ENCODE peak calls at places on chromosome 4, in nine cellular contexts. B is A172; Y is aorta; Q is anterior cingulate cortex; K is stimulated activated CD4-positive, alpha-beta T cell treated with anti-CD3 and anti-CD28 coated beads, Interleukin-4, amount 100 ng/mL, for 24 hours; P is T-cell; S is GF-D8; W is cardiac fibroblast; R is GM13977. M is an unnamed sample.

GRCh38 chr4:2647403-2648158 is 108.6 kb downstream of the TNIP2 start:
- DNase-seq in B (no peak), Y (no peak), Q (no peak), K (no peak), P (no peak), S (no peak), W (no peak), R (no peak), M (no peak)

GRCh38 chr4:177687117-177687516 is 244.9 kb upstream of the AGA start:
- DNase-seq in B (no peak), Y (no peak), Q (no peak), K (no peak), P (no peak), S (no peak), W (no peak), R (no peak), M (no peak)

GRCh38 chr4:159547645-159548308 is 444.9 kb downstream of the RAPGEF2 start:
- DNase-seq in B (peak; percentile 45), Y (no peak), Q (no peak), K (no peak), P (no peak), S (no peak), W (no peak), R (no peak), M (peak; percentile 12)

GRCh38 chr4:132737344-132737743 is 411.8 kb upstream of the PCDH10 start:
- DNase-seq in B (no peak), Y (no peak), Q (no peak), K (no peak), P (no peak), S (no peak), W (no peak), R (no peak), M (no peak)

GRCh38 chr4:138090918-138091659 is 151.1 kb downstream of the SLC7A11 start:
- DNase-seq in B (no peak), Y (no peak), Q (no peak), K (no peak), P (no peak), S (no peak), W (no peak), R (no peak), M (no peak)

GRCh38 chr4:8653326-8654000 is 60.9 kb downstream of the CPZ start:
- DNase-seq in B (no peak), Y (no peak), Q (no peak), K (no peak), P (no peak), S (no peak), W (no peak), R (no peak), M (no peak)

GRCh38 chr4:146675171-146675570 is 36.5 kb downstream of the POU4F2 start:
- DNase-seq in B (no peak), Y (no peak), Q (no peak), K (no peak), P (no peak), S (no peak), W (no peak), R (no peak), M (no peak)

GRCh38 chr4:118344801-118345200 is 8.0 kb downstream of the PRSS12 start:
- DNase-seq in B (no peak), Y (no peak), Q (no peak), K (no peak), P (no peak), S (no peak), W (no peak), R (no peak), M (no peak)

GRCh38 chr4:47733506-47733905 is 104.4 kb downstream of the CORIN start:
- DNase-seq in B (no peak), Y (no peak), Q (no peak), K (no peak), P (no peak), S (no peak), W (no peak), R (no peak), M (no peak)

GRCh38 chr4:2305766-2306501 is 44.0 kb upstream of the MXD4 start:
- DNase-seq in B (no peak), Y (no peak), Q (no peak), K (no peak), P (no peak), S (no peak), W (no peak), R (no peak), M (no peak)

GRCh38 chr4:39565925-39566630 is 38.8 kb upstream of the UGDH start:
- DNase-seq in B (peak; percentile 73), Y (no peak), Q (no peak), K (no peak), P (no peak), S (no peak), W (peak; percentile 62), R (no peak), M (peak; percentile 80)

GRCh38 chr4:97235516-97235915 is 907.8 kb downstream of the STPG2 start:
- DNase-seq in B (no peak), Y (no peak), Q (no peak), K (no peak), P (no peak), S (no peak), W (no peak), R (no peak), M (no peak)

GRCh38 chr4:67545996-67546356 is 673 bp upstream of the CENPC start:
- DNase-seq in B (no peak), Y (no peak), Q (no peak), K (no peak), P (no peak), S (no peak), W (no peak), R (no peak), M (no peak)

GRCh38 chr4:24470681-24471622 is 113.4 kb downstream of the DHX15 start:
- DNase-seq in B (no peak), Y (peak; percentile 52), Q (no peak), K (peak; percentile 36), P (no peak), S (no peak), W (peak; percentile 54), R (peak; percentile 80), M (peak; percentile 22)

GRCh38 chr4:18664051-18664450 is 642.5 kb upstream of the LCORL start:
- DNase-seq in B (no peak), Y (no peak), Q (no peak), K (no peak), P (no peak), S (no peak), W (no peak), R (no peak), M (no peak)

GRCh38 chr4:74039065-74039763 is 725 bp upstream of the CXCL3 start:
- DNase-seq in B (no peak), Y (no peak), Q (no peak), K (no peak), P (no peak), S (no peak), W (peak; percentile 36), R (peak; percentile 23), M (peak; percentile 17)

GRCh38 chr4:46889410-46889809 is 19.6 kb downstream of the COX7B2 start:
- DNase-seq in B (no peak), Y (no peak), Q (no peak), K (no peak), P (no peak), S (no peak), W (no peak), R (no peak), M (no peak)

GRCh38 chr4:148998719-148999118 is 556.5 kb upstream of the NR3C2 start:
- DNase-seq in B (peak; percentile 18), Y (no peak), Q (no peak), K (no peak), P (no peak), S (no peak), W (peak; percentile 14), R (no peak), M (peak; percentile 19)

GRCh38 chr4:8761824-8762205 is 109.8 kb downstream of the HMX1 start:
- DNase-seq in B (no peak), Y (peak; percentile 23), Q (no peak), K (no peak), P (no peak), S (no peak), W (no peak), R (no peak), M (no peak)

GRCh38 chr4:151251922-151252321 is 25.0 kb upstream of the PRSS48 start:
- DNase-seq in B (no peak), Y (no peak), Q (no peak), K (no peak), P (no peak), S (no peak), W (no peak), R (no peak), M (no peak)

GRCh38 chr4:103996059-103996458 is 276.3 kb upstream of the TACR3 start:
- DNase-seq in B (peak; percentile 54), Y (no peak), Q (no peak), K (no peak), P (no peak), S (no peak), W (peak; percentile 1), R (no peak), M (no peak)

GRCh38 chr4:73945674-73946449 is 36.0 kb downstream of the PF4 start:
- DNase-seq in B (no peak), Y (no peak), Q (no peak), K (no peak), P (no peak), S (no peak), W (no peak), R (no peak), M (no peak)

GRCh38 chr4:15551740-15552446 is 82.2 kb downstream of the CC2D2A start:
- DNase-seq in B (no peak), Y (no peak), Q (no peak), K (no peak), P (no peak), S (no peak), W (no peak), R (no peak), M (peak; percentile 32)

GRCh38 chr4:40579983-40580382 is 49.7 kb downstream of the RBM47 start:
- DNase-seq in B (no peak), Y (no peak), Q (no peak), K (no peak), P (no peak), S (no peak), W (peak; percentile 36), R (no peak), M (peak; percentile 84)